ENCODE peak calls at places on chromosome 9, in seven cellular contexts. Y is adrenal gland; X is iris pigment epithelial cell; V is right atrium auricular region; K is fibroblast of the conjunctiva; Z is effector CD4-positive, alpha-beta T cell; S is NCI-H1105 treated with DMSO at 0.1 percent for 48 hours. F is an unnamed sample.

GRCh38 chr9:79000218-79001002 is 571.4 kb upstream of the TLE4 start:
- DNase-seq in Z (no peak), X (no peak), S (no peak), V (no peak), Y (no peak), K (no peak), F (no peak)

GRCh38 chr9:77959803-77960202 is 71.8 kb downstream of the GNAQ start:
- DNase-seq in X (no peak), V (no peak), Y (no peak), Z (no peak), K (no peak), S (no peak), F (no peak)

GRCh38 chr9:79224672-79225433 is 346.9 kb upstream of the TLE4 start:
- DNase-seq in K (peak; percentile 86), V (no peak), Z (no peak), Y (no peak), X (peak; percentile 95), S (no peak), F (no peak)

GRCh38 chr9:137804908-137805356 is 72.7 kb upstream of the CACNA1B start:
- DNase-seq in X (peak; percentile 12), S (no peak), Z (no peak), Y (no peak), V (no peak), K (no peak), F (no peak)

GRCh38 chr9:134188421-134189166 is 24.2 kb upstream of the RNU6ATAC start:
- DNase-seq in Z (no peak), Y (peak; percentile 14), S (no peak), K (no peak), X (peak; percentile 17), V (no peak), F (no peak)

GRCh38 chr9:115182264-115182663 is 64.3 kb upstream of the TNC start:
- DNase-seq in Y (no peak), K (no peak), Z (no peak), S (no peak), V (no peak), X (no peak), F (no peak)

GRCh38 chr9:95574176-95574575 is 57.4 kb upstream of the PTCH1 start:
- DNase-seq in K (no peak), Y (no peak), S (no peak), Z (peak; percentile 6), X (no peak), V (no peak), F (peak; percentile 50)

GRCh38 chr9:117815948-117816347 is 111.7 kb downstream of the TLR4 start:
- DNase-seq in K (no peak), Y (no peak), V (no peak), X (no peak), S (no peak), Z (no peak), F (no peak)

GRCh38 chr9:112486221-112487007 is at the start of gene KIAA1958:
- DNase-seq in K (peak; percentile 65), V (peak; percentile 69), S (peak; percentile 77), Y (peak; percentile 88), X (peak; percentile 70), Z (peak; percentile 56), F (peak; percentile 72)

GRCh38 chr9:127053057-127053821 is 69.2 kb downstream of the ANGPTL2 start:
- DNase-seq in Y (peak; percentile 24), X (no peak), Z (no peak), S (no peak), V (peak; percentile 54), K (no peak), F (no peak)

GRCh38 chr9:135726138-135726853 is 24.3 kb downstream of the KCNT1 start:
- DNase-seq in Z (no peak), Y (no peak), S (no peak), K (no peak), X (no peak), V (no peak), F (no peak)

GRCh38 chr9:36401179-36401740 is 1.2 kb upstream of the RNF38 start:
- DNase-seq in V (no peak), K (no peak), Y (no peak), X (peak; percentile 72), Z (peak; percentile 66), S (no peak), F (no peak)

GRCh38 chr9:114223564-114224246 is 68.4 kb downstream of the COL27A1 start:
- DNase-seq in Z (no peak), S (no peak), V (no peak), X (peak; percentile 65), K (no peak), Y (no peak), F (no peak)

GRCh38 chr9:35660966-35661413 is 2.9 kb downstream of the CCDC107 start:
- DNase-seq in Y (no peak), V (no peak), Z (no peak), X (peak; percentile 44), S (no peak), K (no peak), F (no peak)

GRCh38 chr9:133807037-133807436 is 68.9 kb upstream of the SARDH start:
- DNase-seq in K (no peak), V (no peak), Z (no peak), X (no peak), Y (no peak), S (no peak), F (no peak)

F was measured in CD4-positive, alpha-beta memory T cell.